ENCODE peak calls at places on chromosomes 2 and 18, in four cellular contexts. One of them, this sample, is unnamed.

GRCh38 chr2:220006152-220006551 is 378.7 kb downstream of the SLC4A3 start:
- DNase-seq in activated naive CD4-positive, alpha-beta T cell: no peak
- DNase-seq in PC-3: no peak
- DNase-seq in naive thymus-derived CD8-positive, alpha-beta T cell: no peak
- DNase-seq in this sample: no peak

GRCh38 chr18:21831413-21831831 is 90.8 kb downstream of the MIB1 start:
- DNase-seq in activated naive CD4-positive, alpha-beta T cell: no peak
- DNase-seq in naive thymus-derived CD8-positive, alpha-beta T cell: no peak
- DNase-seq in PC-3: no peak
- DNase-seq in this sample: no peak

GRCh38 chr2:225597911-225598310 is 198.4 kb downstream of the NYAP2 start:
- DNase-seq in naive thymus-derived CD8-positive, alpha-beta T cell: no peak
- DNase-seq in PC-3: no peak
- DNase-seq in activated naive CD4-positive, alpha-beta T cell: no peak
- DNase-seq in this sample: no peak

GRCh38 chr2:108906403-108907077 is 82.5 kb downstream of the EDAR start:
- DNase-seq in PC-3: no peak
- DNase-seq in naive thymus-derived CD8-positive, alpha-beta T cell: peak
- DNase-seq in activated naive CD4-positive, alpha-beta T cell: no peak
- DNase-seq in this sample: no peak

GRCh38 chr2:75627902-75628504 is 18.6 kb upstream of the MRPL19 start:
- DNase-seq in activated naive CD4-positive, alpha-beta T cell: no peak
- DNase-seq in naive thymus-derived CD8-positive, alpha-beta T cell: peak
- DNase-seq in PC-3: peak
- DNase-seq in this sample: peak

GRCh38 chr2:232436381-232437129 is 19.4 kb upstream of the ALPI start:
- DNase-seq in PC-3: no peak
- DNase-seq in naive thymus-derived CD8-positive, alpha-beta T cell: no peak
- DNase-seq in activated naive CD4-positive, alpha-beta T cell: no peak
- DNase-seq in this sample: no peak

GRCh38 chr2:127039387-127040031 is 67.4 kb downstream of the BIN1 start:
- DNase-seq in naive thymus-derived CD8-positive, alpha-beta T cell: no peak
- DNase-seq in activated naive CD4-positive, alpha-beta T cell: no peak
- DNase-seq in PC-3: no peak
- DNase-seq in this sample: no peak

GRCh38 chr2:127418300-127419111 is at the start of gene PROC:
- DNase-seq in PC-3: no peak
- DNase-seq in naive thymus-derived CD8-positive, alpha-beta T cell: no peak
- DNase-seq in activated naive CD4-positive, alpha-beta T cell: no peak
- DNase-seq in this sample: no peak

GRCh38 chr2:73937103-73937885 is 10.6 kb downstream of the DGUOK start:
- DNase-seq in naive thymus-derived CD8-positive, alpha-beta T cell: no peak
- DNase-seq in activated naive CD4-positive, alpha-beta T cell: no peak
- DNase-seq in PC-3: no peak
- DNase-seq in this sample: no peak

GRCh38 chr2:131673400-131674173 is 145.9 kb downstream of the CCDC74A start:
- DNase-seq in PC-3: peak
- DNase-seq in activated naive CD4-positive, alpha-beta T cell: peak
- DNase-seq in naive thymus-derived CD8-positive, alpha-beta T cell: peak
- DNase-seq in this sample: peak

GRCh38 chr2:6865346-6866238 is at the start of gene CMPK2:
- DNase-seq in activated naive CD4-positive, alpha-beta T cell: peak
- DNase-seq in naive thymus-derived CD8-positive, alpha-beta T cell: peak
- DNase-seq in PC-3: peak
- DNase-seq in this sample: peak

GRCh38 chr2:6946722-6947121 is 29.5 kb downstream of the RNF144A start:
- DNase-seq in activated naive CD4-positive, alpha-beta T cell: no peak
- DNase-seq in PC-3: peak
- DNase-seq in naive thymus-derived CD8-positive, alpha-beta T cell: no peak
- DNase-seq in this sample: no peak

GRCh38 chr2:18516112-18516511 is 44.3 kb downstream of the RDH14 start:
- DNase-seq in naive thymus-derived CD8-positive, alpha-beta T cell: no peak
- DNase-seq in activated naive CD4-positive, alpha-beta T cell: no peak
- DNase-seq in PC-3: peak
- DNase-seq in this sample: no peak

GRCh38 chr18:76923485-76924085 is 101.2 kb downstream of the ZNF236 start:
- DNase-seq in PC-3: peak
- DNase-seq in naive thymus-derived CD8-positive, alpha-beta T cell: no peak
- DNase-seq in activated naive CD4-positive, alpha-beta T cell: no peak
- DNase-seq in this sample: no peak

GRCh38 chr2:159083601-159084000 is 115.2 kb downstream of the TANC1 start:
- DNase-seq in PC-3: peak
- DNase-seq in naive thymus-derived CD8-positive, alpha-beta T cell: no peak
- DNase-seq in activated naive CD4-positive, alpha-beta T cell: no peak
- DNase-seq in this sample: no peak

GRCh38 chr2:68878753-68879152 is 7.6 kb upstream of the BMP10 start:
- DNase-seq in naive thymus-derived CD8-positive, alpha-beta T cell: no peak
- DNase-seq in PC-3: no peak
- DNase-seq in activated naive CD4-positive, alpha-beta T cell: no peak
- DNase-seq in this sample: no peak

GRCh38 chr18:48065601-48065995 is 135.1 kb upstream of the SMAD2 start:
- DNase-seq in naive thymus-derived CD8-positive, alpha-beta T cell: no peak
- DNase-seq in activated naive CD4-positive, alpha-beta T cell: no peak
- DNase-seq in PC-3: no peak
- DNase-seq in this sample: no peak

GRCh38 chr18:13574761-13575160 is 151.6 kb downstream of the FAM210A start:
- DNase-seq in PC-3: no peak
- DNase-seq in naive thymus-derived CD8-positive, alpha-beta T cell: no peak
- DNase-seq in activated naive CD4-positive, alpha-beta T cell: no peak
- DNase-seq in this sample: no peak

GRCh38 chr2:76274154-76274553 is 563.4 kb upstream of the GCFC2 start:
- DNase-seq in activated naive CD4-positive, alpha-beta T cell: no peak
- DNase-seq in naive thymus-derived CD8-positive, alpha-beta T cell: no peak
- DNase-seq in PC-3: no peak
- DNase-seq in this sample: no peak